ENCODE peak calls at places on chromosome 1, in eight cellular contexts. E is IMR-90, J is A549, R is WTC11, W is HepG2, C is SK-N-SH, P is H1, Z is GM12878. O is an unnamed sample.

GRCh38 chr1:77831566-77831965 is 52.1 kb downstream of the MIGA1 start:
- DNase-seq in E (peak; percentile 8), J (no peak), R (no peak), W (no peak), C (no peak), P (no peak), Z (no peak), O (no peak)

GRCh38 chr1:211257831-211258225 is 1.3 kb upstream of the RCOR3 start:
- DNase-seq in E (peak; percentile 38), J (no peak), R (no peak), W (no peak), C (no peak), P (no peak), Z (no peak), O (no peak)

GRCh38 chr1:117166076-117166475 is 44.5 kb upstream of the TRIM45 start:
- DNase-seq in E (peak; percentile 95), J (peak; percentile 10), R (no peak), W (no peak), C (no peak), P (no peak), Z (no peak), O (no peak)

GRCh38 chr1:226017070-226017469 is 17.9 kb upstream of the SDE2 start:
- DNase-seq in E (no peak), J (no peak), R (peak; percentile 22), W (no peak), C (no peak), P (no peak), Z (no peak), O (no peak)

GRCh38 chr1:62068978-62069377 is 125.7 kb upstream of the L1TD1 start:
- DNase-seq in E (peak; percentile 17), J (no peak), R (no peak), W (no peak), C (no peak), P (no peak), Z (no peak), O (no peak)

GRCh38 chr1:241048558-241048957 is 308.4 kb downstream of the RGS7 start:
- DNase-seq in E (no peak), J (no peak), R (no peak), W (no peak), C (no peak), P (no peak), Z (no peak), O (no peak)

GRCh38 chr1:11188381-11188780 is 774 bp upstream of the ANGPTL7 start:
- DNase-seq in E (no peak), J (no peak), R (no peak), W (no peak), C (no peak), P (no peak), Z (no peak), O (no peak)

GRCh38 chr1:22691354-22691753 is 19.3 kb upstream of the EPHB2 start:
- DNase-seq in E (peak; percentile 62), J (no peak), R (no peak), W (no peak), C (no peak), P (no peak), Z (no peak), O (no peak)

GRCh38 chr1:153058826-153059784 is 1.8 kb upstream of the SPRR2A start:
- DNase-seq in E (no peak), J (no peak), R (no peak), W (no peak), C (no peak), P (no peak), Z (no peak), O (peak; percentile 91)

GRCh38 chr1:35210306-35211112 is 17.6 kb upstream of the SFPQ start:
- DNase-seq in E (no peak), J (no peak), R (peak; percentile 54), W (no peak), C (no peak), P (peak; percentile 66), Z (no peak), O (no peak)
- TF ChIP-seq USF2 in E (no peak), J (no peak), R (peak; percentile 65), W (no peak), C (no peak), P (no peak), Z (no peak), O (no peak)

GRCh38 chr1:15851251-15852035 is 3.9 kb downstream of the SPEN start:
- DNase-seq in E (no peak), J (no peak), R (no peak), W (no peak), C (no peak), P (peak; percentile 39), Z (no peak), O (peak; percentile 40)

GRCh38 chr1:15852036-15852827 is 4.7 kb downstream of the SPEN start:
- DNase-seq in E (peak; percentile 44), J (no peak), R (no peak), W (no peak), C (no peak), P (no peak), Z (no peak), O (no peak)

GRCh38 chr1:15849775-15850449 is 2.4 kb downstream of the SPEN start:
- DNase-seq in E (peak; percentile 60), J (peak; percentile 33), R (peak; percentile 65), W (peak; percentile 65), C (peak; percentile 71), P (peak; percentile 64), Z (no peak), O (peak; percentile 66)

GRCh38 chr1:15848929-15849774 is 1.6 kb downstream of the SPEN start:
- DNase-seq in E (peak; percentile 82), J (peak; percentile 16), R (peak; percentile 88), W (peak; percentile 88), C (peak; percentile 68), P (peak; percentile 81), Z (no peak), O (peak; percentile 66)

DNA sequence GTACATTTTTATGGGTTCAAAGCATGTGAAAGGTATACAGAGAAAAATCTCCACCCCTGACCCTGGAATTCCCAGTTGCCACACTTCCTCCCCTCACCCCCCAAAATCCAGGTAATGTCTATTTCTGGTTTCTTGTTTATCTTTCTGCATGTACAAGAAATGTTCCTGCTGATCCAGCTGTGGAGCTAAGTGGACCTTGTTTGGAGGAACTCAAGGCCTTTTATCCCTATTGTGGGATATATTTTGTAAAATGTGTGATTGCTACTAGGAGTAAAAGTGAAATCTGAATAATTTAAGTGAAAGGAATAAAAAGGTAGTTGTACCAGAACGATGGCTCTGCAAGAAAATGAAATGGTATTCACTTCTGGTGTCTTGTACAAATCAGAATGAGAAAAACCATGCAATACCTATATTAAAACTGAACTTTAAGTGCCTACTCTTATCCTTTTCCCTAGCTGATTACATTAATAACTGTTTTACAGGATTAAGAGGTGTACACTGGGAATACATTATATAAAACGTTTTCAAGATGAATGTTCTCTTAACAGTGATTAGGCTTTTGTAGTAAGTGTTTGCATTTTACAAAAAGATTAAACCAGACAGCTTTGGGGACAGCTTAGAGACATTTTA is 3.1 kb downstream of the SPEN start:
- DNase-seq in E (no peak), J (no peak), R (no peak), W (peak; percentile 44), C (no peak), P (peak; percentile 23), Z (no peak), O (no peak)
- TF ChIP-seq USF2 in E (no peak), J (no peak), R (no peak), W (no peak), C (no peak), P (no peak), Z (no peak), O (no peak)

GRCh38 chr1:53590581-53591515 is 131.6 kb downstream of the DMRTB1 start:
- DNase-seq in E (no peak), J (no peak), R (no peak), W (no peak), C (peak; percentile 83), P (no peak), Z (no peak), O (no peak)

GRCh38 chr1:53588053-53588779 is 129.0 kb downstream of the DMRTB1 start:
- DNase-seq in E (no peak), J (no peak), R (no peak), W (no peak), C (peak; percentile 7), P (no peak), Z (no peak), O (no peak)

GRCh38 chr1:53591924-53592323 is 132.7 kb downstream of the DMRTB1 start:
- DNase-seq in E (no peak), J (no peak), R (no peak), W (no peak), C (no peak), P (no peak), Z (no peak), O (no peak)

GRCh38 chr1:53589043-53589887 is 130.1 kb downstream of the DMRTB1 start:
- DNase-seq in E (no peak), J (no peak), R (no peak), W (no peak), C (peak; percentile 39), P (no peak), Z (no peak), O (no peak)

DNA sequence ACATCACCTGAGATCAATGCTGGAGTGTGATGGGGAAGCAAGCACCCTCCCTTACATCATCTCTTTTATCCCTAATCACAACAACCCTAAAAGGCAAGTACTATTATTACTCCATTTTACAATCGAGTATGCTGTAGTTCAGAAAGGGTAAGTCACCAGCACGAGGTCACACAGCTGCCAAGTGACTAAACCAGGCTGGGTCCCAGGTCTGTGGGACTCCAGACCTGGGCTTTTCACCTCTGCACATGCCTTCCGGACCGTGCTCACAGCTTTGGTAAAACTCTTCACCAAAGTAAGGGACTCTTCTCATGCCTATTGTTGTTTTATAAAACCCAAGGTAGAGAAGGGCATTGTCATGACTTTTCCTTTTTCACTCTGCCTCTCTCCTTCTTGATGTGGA is 130.9 kb downstream of the DMRTB1 start:
- DNase-seq in E (no peak), J (no peak), R (no peak), W (no peak), C (peak; percentile 9), P (no peak), Z (no peak), O (no peak)
- TF ChIP-seq USF2 in E (no peak), J (no peak), R (no peak), W (no peak), C (no peak), P (no peak), Z (no peak), O (no peak)

GRCh38 chr1:182599339-182599738 is 4.8 kb downstream of the RGS16 start:
- DNase-seq in E (no peak), J (no peak), R (peak; percentile 64), W (no peak), C (peak; percentile 40), P (peak; percentile 74), Z (no peak), O (peak; percentile 60)
- TF ChIP-seq USF2 in E (no peak), J (no peak), R (no peak), W (no peak), C (no peak), P (no peak), Z (no peak), O (no peak)

GRCh38 chr1:59814180-59814900 is 409 bp upstream of the HOOK1 start:
- DNase-seq in E (no peak), J (peak; percentile 60), R (peak; percentile 92), W (peak; percentile 97), C (peak; percentile 95), P (peak; percentile 83), Z (peak; percentile 94), O (no peak)
- TF ChIP-seq USF2 in E (no peak), J (no peak), R (no peak), W (no peak), C (no peak), P (no peak), Z (no peak), O (no peak)

DNA sequence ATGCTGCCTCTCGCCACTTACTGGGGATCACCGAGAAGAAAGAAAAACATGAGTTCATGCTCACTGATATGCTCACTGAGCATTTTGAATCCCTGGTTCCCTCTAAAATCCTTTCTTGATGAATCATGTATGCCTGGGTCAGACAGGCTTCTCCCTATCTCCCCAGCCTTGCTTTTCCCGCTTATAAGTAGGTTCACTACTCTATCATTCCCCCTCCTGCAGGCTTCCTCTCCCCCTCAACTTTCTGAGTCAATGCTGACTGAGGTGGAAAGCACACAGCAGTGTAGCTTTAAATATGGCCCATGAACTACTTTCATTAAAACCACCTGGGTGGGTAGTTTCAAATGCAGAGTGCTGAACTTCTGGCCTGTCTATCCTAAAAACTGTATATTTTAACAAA is 41.7 kb downstream of the FMO4 start:
- DNase-seq in E (no peak), J (no peak), R (no peak), W (no peak), C (no peak), P (no peak), Z (no peak), O (no peak)
- TF ChIP-seq USF2 in E (no peak), J (no peak), R (no peak), W (no peak), C (no peak), P (no peak), Z (no peak), O (no peak)